ENCODE peak calls at places on chromosomes 6 and 20, in nine cellular contexts. E, N, J, Z, B, O, Q, R and L are unnamed samples.

GRCh38 chr6:111646942-111647341 is 41.3 kb upstream of the TRAF3IP2 start:
- DNase-seq in N (peak), O (no peak), B (no peak), Z (peak), E (no peak), J (no peak), R (no peak), Q (no peak), L (no peak)

GRCh38 chr6:91126876-91127275 is 540.0 kb upstream of the MAP3K7 start:
- DNase-seq in J (no peak), N (no peak), Q (no peak), Z (no peak), R (no peak), B (no peak), E (no peak), O (no peak), L (no peak)

GRCh38 chr6:56348578-56348977 is 101.2 kb upstream of the COL21A1 start:
- DNase-seq in E (no peak), Q (no peak), B (peak), N (no peak), R (no peak), O (no peak), J (no peak), Z (peak), L (no peak)

GRCh38 chr6:26322645-26323482 is 42.1 kb upstream of the BTN3A2 start:
- DNase-seq in O (peak), B (peak), Z (peak), J (peak), E (peak), Q (no peak), R (peak), N (peak), L (peak)

GRCh38 chr6:107634147-107635057 is 144.5 kb downstream of the SOBP start:
- DNase-seq in Z (no peak), E (peak), N (no peak), R (no peak), Q (no peak), O (peak), J (no peak), B (no peak), L (no peak)

GRCh38 chr6:43772571-43773049 is 2.6 kb downstream of the VEGFA start:
- DNase-seq in O (no peak), Z (no peak), B (no peak), R (no peak), E (peak), N (no peak), J (no peak), Q (no peak), L (no peak)

GRCh38 chr6:108969776-108970175 is 121.6 kb downstream of the ARMC2 start:
- DNase-seq in E (no peak), O (no peak), Z (peak), N (no peak), J (no peak), Q (no peak), B (no peak), R (no peak), L (no peak)

GRCh38 chr6:126033696-126034095 is 47.4 kb downstream of the TRMT11 start:
- DNase-seq in R (peak), N (peak), E (peak), B (peak), Q (no peak), J (no peak), Z (peak), O (no peak), L (no peak)

GRCh38 chr20:11204926-11205768 is 531.3 kb upstream of the JAG1 start:
- DNase-seq in O (no peak), Z (peak), R (peak), N (no peak), Q (no peak), J (no peak), E (peak), B (peak), L (no peak)

GRCh38 chr6:44234101-44235090 is 11.0 kb downstream of the SLC29A1 start:
- DNase-seq in B (peak), E (peak), R (no peak), N (peak), Z (peak), J (no peak), O (no peak), Q (peak), L (no peak)

GRCh38 chr20:22341508-22341907 is 242.9 kb downstream of the FOXA2 start:
- DNase-seq in E (no peak), Q (no peak), Z (peak), B (peak), R (no peak), J (no peak), O (no peak), N (peak), L (no peak)

GRCh38 chr6:111096246-111096645 is 8.9 kb downstream of the SLC16A10 start:
- DNase-seq in O (peak), Q (no peak), R (no peak), B (peak), E (no peak), N (no peak), J (peak), Z (peak), L (peak)

GRCh38 chr6:27668442-27669275 is 195.8 kb upstream of the ZNF184 start:
- DNase-seq in O (no peak), Z (peak), R (peak), E (peak), J (no peak), B (peak), N (peak), Q (no peak), L (no peak)

GRCh38 chr6:3484946-3485345 is 28.1 kb upstream of the SLC22A23 start:
- DNase-seq in R (no peak), E (no peak), Q (no peak), B (no peak), J (no peak), N (no peak), O (no peak), Z (no peak), L (no peak)

GRCh38 chr6:142746524-142746923 is 198.5 kb downstream of the HIVEP2 start:
- DNase-seq in Z (no peak), Q (no peak), O (peak), B (peak), R (no peak), N (no peak), E (peak), J (peak), L (peak)

GRCh38 chr6:34959221-34959620 is 70.2 kb downstream of the ANKS1A start:
- DNase-seq in Q (no peak), O (no peak), E (no peak), Z (no peak), J (no peak), B (no peak), N (no peak), R (no peak), L (no peak)

GRCh38 chr6:49252901-49253300 is 210.2 kb downstream of the MMUT start:
- DNase-seq in R (no peak), J (no peak), Z (peak), N (no peak), E (no peak), O (no peak), B (no peak), Q (no peak), L (no peak)

GRCh38 chr20:3092611-3093379 is 8.3 kb upstream of the AVP start:
- DNase-seq in J (peak), R (no peak), Q (no peak), N (no peak), B (no peak), O (peak), E (no peak), Z (no peak), L (peak)

GRCh38 chr20:1879934-1880333 is 15.3 kb upstream of the SIRPA start:
- DNase-seq in R (no peak), N (peak), B (no peak), E (no peak), Q (no peak), O (no peak), Z (no peak), J (no peak), L (no peak)

GRCh38 chr6:79888587-79888986 is 58.8 kb downstream of the ELOVL4 start:
- DNase-seq in R (no peak), N (no peak), Z (no peak), O (no peak), J (no peak), E (no peak), B (no peak), Q (no peak), L (no peak)

GRCh38 chr6:31826793-31827285 is 699 bp upstream of the HSPA1B start:
- DNase-seq in N (peak), J (no peak), O (peak), Z (no peak), R (peak), Q (no peak), B (no peak), E (peak), L (no peak)

GRCh38 chr20:38369387-38369786 is 23.1 kb downstream of the LBP start:
- DNase-seq in O (no peak), E (no peak), B (peak), Q (no peak), R (no peak), Z (peak), N (no peak), J (no peak), L (no peak)

GRCh38 chr6:80329496-80329895 is 223.0 kb downstream of the BCKDHB start:
- DNase-seq in O (no peak), B (no peak), Z (no peak), N (no peak), E (no peak), Q (no peak), R (no peak), J (no peak), L (no peak)

GRCh38 chr20:57514273-57514751 is 10.6 kb downstream of the CTCFL start:
- DNase-seq in R (peak), B (peak), E (peak), N (peak), Q (peak), Z (peak), O (peak), J (peak), L (no peak)

GRCh38 chr6:3888153-3888957 is 39.2 kb downstream of the FAM50B start:
- DNase-seq in J (no peak), Z (no peak), R (no peak), O (no peak), Q (no peak), B (peak), N (no peak), E (no peak), L (no peak)

GRCh38 chr6:117605169-117605826 is 3.0 kb upstream of the GOPC start:
- DNase-seq in E (peak), Z (peak), J (peak), R (peak), B (peak), N (peak), Q (no peak), O (peak), L (peak)

GRCh38 chr20:55174172-55174571 is 698.8 kb downstream of the DOK5 start:
- DNase-seq in O (no peak), J (no peak), E (no peak), Q (no peak), Z (peak), N (no peak), R (no peak), B (no peak), L (no peak)

GRCh38 chr20:55515831-55516230 is 489.5 kb downstream of the CBLN4 start:
- DNase-seq in Q (no peak), E (no peak), B (peak), N (no peak), O (no peak), J (no peak), Z (peak), R (no peak), L (no peak)

GRCh38 chr6:134426623-134427022 is 108.7 kb upstream of the SGK1 start:
- DNase-seq in R (no peak), Z (no peak), N (no peak), O (no peak), B (no peak), Q (no peak), J (no peak), E (no peak), L (no peak)

GRCh38 chr6:16031278-16031981 is 97.5 kb upstream of the MYLIP start:
- DNase-seq in Q (no peak), J (no peak), O (no peak), B (no peak), N (no peak), R (no peak), Z (no peak), E (peak), L (no peak)

GRCh38 chr6:12269100-12269499 is 21.1 kb upstream of the EDN1 start:
- DNase-seq in Z (no peak), E (no peak), R (no peak), O (no peak), N (no peak), J (no peak), Q (no peak), B (no peak), L (no peak)

GRCh38 chr6:139446104-139446715 is 71.8 kb upstream of the CITED2 start:
- DNase-seq in N (no peak), B (no peak), J (no peak), O (no peak), Q (no peak), E (no peak), Z (no peak), R (no peak), L (no peak)

GRCh38 chr20:24753136-24753535 is 195.9 kb upstream of the CST7 start:
- DNase-seq in J (no peak), O (no peak), R (no peak), Q (no peak), B (no peak), Z (no peak), E (no peak), N (no peak), L (no peak)

GRCh38 chr6:26118999-26119398 is 31.8 kb downstream of the HFE start:
- DNase-seq in B (peak), J (no peak), Q (no peak), R (no peak), O (no peak), E (no peak), Z (peak), N (no peak), L (no peak)

GRCh38 chr6:33875141-33875581 is 71.4 kb upstream of the MLN start:
- DNase-seq in B (no peak), R (no peak), Z (no peak), J (no peak), Q (no peak), E (no peak), O (no peak), N (no peak), L (no peak)

GRCh38 chr6:151847064-151847463 is 39.6 kb downstream of the ESR1 start:
- DNase-seq in B (peak), J (no peak), O (no peak), Z (peak), E (peak), Q (no peak), R (peak), N (peak), L (no peak)

GRCh38 chr6:41975276-41975675 is 33.7 kb upstream of the CCND3 start:
- DNase-seq in Z (no peak), N (no peak), O (no peak), E (no peak), Q (no peak), J (no peak), B (no peak), R (no peak), L (no peak)

GRCh38 chr6:149060300-149060984 is 257.1 kb upstream of the TAB2 start:
- DNase-seq in O (peak), Z (no peak), N (no peak), Q (no peak), B (no peak), J (peak), R (no peak), E (no peak), L (peak)

GRCh38 chr6:82959385-82959941 is 106.2 kb downstream of the UBE3D start:
- DNase-seq in J (no peak), Z (no peak), E (no peak), N (no peak), O (no peak), B (no peak), R (no peak), Q (no peak), L (no peak)